ENCODE peak calls at places on chromosomes 12 and 14, in ten cellular contexts. E is stimulated activated CD4-positive, alpha-beta T cell treated with anti-CD3 and anti-CD28 coated beads, Interleukin-15, amount 100 ng/mL, for 24 hours; Q is CD8-positive, alpha-beta memory T cell; F is NCI-H1436; S is GM20000; N is A172; J is tibial nerve; Z is AG10803; C is body of pancreas; K is stimulated activated naive CD8-positive, alpha-beta T cell treated with anti-CD3 and anti-CD28 coated beads, Interleukin-15, Interleukin-2, amounts not matched to agents 100 U/mL and 50 U/mL, for 24 hours. V is an unnamed sample.

GRCh38 chr14:33477752-33478151 is 473.1 kb downstream of the EGLN3 start:
- DNase-seq in E (no peak), Q (no peak), F (no peak), S (no peak), N (no peak), J (no peak), Z (no peak), C (no peak), K (no peak), V (no peak)

GRCh38 chr14:56118611-56119181 is 485 bp downstream of the PELI2 start:
- DNase-seq in E (peak), Q (peak), F (no peak), S (peak), N (no peak), J (no peak), Z (peak), C (peak), K (peak), V (peak)

GRCh38 chr12:102174117-102174516 is 23.5 kb downstream of the PMCH start:
- DNase-seq in E (no peak), Q (no peak), F (no peak), S (no peak), N (no peak), J (no peak), Z (no peak), C (no peak), K (no peak), V (no peak)

GRCh38 chr12:129186952-129187351 is 333.7 kb downstream of the GLT1D1 start:
- DNase-seq in E (no peak), Q (no peak), F (no peak), S (no peak), N (no peak), J (no peak), Z (no peak), C (no peak), K (no peak), V (no peak)

GRCh38 chr12:41531147-41531829 is 343.2 kb downstream of the PDZRN4 start:
- DNase-seq in E (no peak), Q (no peak), F (no peak), S (no peak), N (no peak), J (no peak), Z (no peak), C (peak), K (no peak), V (no peak)

GRCh38 chr12:10214131-10214876 is 1.6 kb downstream of the GABARAPL1 start:
- DNase-seq in E (no peak), Q (no peak), F (no peak), S (no peak), N (no peak), J (no peak), Z (peak), C (no peak), K (no peak), V (peak)

GRCh38 chr12:64691793-64692583 is 67.2 kb downstream of the GNS start:
- DNase-seq in E (no peak), Q (no peak), F (peak), S (no peak), N (no peak), J (no peak), Z (no peak), C (no peak), K (no peak), V (no peak)

GRCh38 chr14:50127802-50128201 is 11.4 kb upstream of the VCPKMT start:
- DNase-seq in E (no peak), Q (no peak), F (no peak), S (no peak), N (no peak), J (no peak), Z (no peak), C (no peak), K (no peak), V (no peak)

GRCh38 chr12:126873701-126874100 is 1393.3 kb upstream of the TMEM132C start:
- DNase-seq in E (no peak), Q (no peak), F (no peak), S (no peak), N (no peak), J (no peak), Z (no peak), C (no peak), K (no peak), V (no peak)

GRCh38 chr12:112798019-112798760 is 6.6 kb downstream of the RPH3A start:
- DNase-seq in E (no peak), Q (no peak), F (no peak), S (no peak), N (peak), J (no peak), Z (no peak), C (no peak), K (no peak), V (no peak)

GRCh38 chr14:52048641-52049204 is 20.1 kb downstream of the NID2 start:
- DNase-seq in E (no peak), Q (no peak), F (no peak), S (no peak), N (peak), J (peak), Z (peak), C (no peak), K (no peak), V (peak)

GRCh38 chr14:34699873-34700621 is 14.3 kb downstream of the CFL2 start:
- DNase-seq in E (no peak), Q (no peak), F (no peak), S (no peak), N (peak), J (no peak), Z (peak), C (no peak), K (no peak), V (peak)

GRCh38 chr14:23056257-23056955 is 914 bp downstream of the CDH24 start:
- DNase-seq in E (peak), Q (peak), F (no peak), S (peak), N (peak), J (no peak), Z (peak), C (peak), K (peak), V (peak)

GRCh38 chr14:96940009-96940408 is 142.8 kb downstream of the VRK1 start:
- DNase-seq in E (no peak), Q (no peak), F (no peak), S (no peak), N (peak), J (no peak), Z (no peak), C (no peak), K (peak), V (no peak)

GRCh38 chr14:35347323-35348043 is 55.3 kb downstream of the PSMA6 start:
- DNase-seq in E (no peak), Q (no peak), F (peak), S (no peak), N (no peak), J (no peak), Z (no peak), C (no peak), K (no peak), V (no peak)

GRCh38 chr12:79056775-79057174 is 192.2 kb downstream of the SYT1 start:
- DNase-seq in E (no peak), Q (no peak), F (no peak), S (no peak), N (no peak), J (no peak), Z (no peak), C (no peak), K (no peak), V (peak)